ENCODE peak calls at places on chromosomes 4 and X, in five cellular contexts. One of them, this sample, is unnamed.
A peak's percentile ranks its signal among the peaks of the same experiment; 100 is the strongest.

GRCh38 chr4:185378264-185378663 is 17.5 kb downstream of the LRP2BP start:
- DNase-seq in H9: no peak
- DNase-seq in trophoblast cell: no peak
- DNase-seq in H1: no peak
- DNase-seq in mesenchymal stem cell: no peak
- DNase-seq in this sample: no peak

GRCh38 chr4:102438396-102438795 is 62.8 kb upstream of the NFKB1 start:
- DNase-seq in H9: no peak
- DNase-seq in H1: no peak
- DNase-seq in trophoblast cell: no peak
- DNase-seq in mesenchymal stem cell: peak; percentile 62
- DNase-seq in this sample: no peak

GRCh38 chr4:6641164-6641970 is 882 bp downstream of the MRFAP1 start:
- DNase-seq in mesenchymal stem cell: peak; percentile 64
- DNase-seq in H9: no peak
- DNase-seq in trophoblast cell: peak; percentile 42
- DNase-seq in H1: no peak
- DNase-seq in this sample: no peak

GRCh38 chrX:63930140-63930539 is 145.1 kb upstream of the ARHGEF9 start:
- DNase-seq in H1: no peak
- DNase-seq in H9: peak; percentile 41
- DNase-seq in mesenchymal stem cell: no peak
- DNase-seq in trophoblast cell: peak; percentile 2
- DNase-seq in this sample: peak; percentile 8

GRCh38 chrX:109696146-109696740 is 36.8 kb downstream of the ACSL4 start:
- DNase-seq in H1: no peak
- DNase-seq in trophoblast cell: no peak
- DNase-seq in H9: no peak
- DNase-seq in mesenchymal stem cell: no peak
- DNase-seq in this sample: no peak

GRCh38 chr4:40586729-40587128 is 42.9 kb downstream of the RBM47 start:
- DNase-seq in H9: no peak
- DNase-seq in mesenchymal stem cell: no peak
- DNase-seq in H1: no peak
- DNase-seq in trophoblast cell: peak; percentile 42
- DNase-seq in this sample: no peak

GRCh38 chr4:70183168-70183939 is 12.2 kb upstream of the ODAM start:
- DNase-seq in H1: peak; percentile 46
- DNase-seq in mesenchymal stem cell: peak; percentile 54
- DNase-seq in H9: peak; percentile 42
- DNase-seq in trophoblast cell: peak; percentile 61
- DNase-seq in this sample: peak; percentile 63

GRCh38 chrX:1392376-1393130 is 640 bp upstream of the SLC25A6 start:
- DNase-seq in trophoblast cell: peak; percentile 71
- DNase-seq in H1: no peak
- DNase-seq in mesenchymal stem cell: peak; percentile 78
- DNase-seq in H9: peak; percentile 74
- DNase-seq in this sample: no peak

GRCh38 chr4:39716356-39716755 is 18.4 kb downstream of the UBE2K start:
- DNase-seq in trophoblast cell: peak; percentile 67
- DNase-seq in mesenchymal stem cell: no peak
- DNase-seq in H9: no peak
- DNase-seq in H1: no peak
- DNase-seq in this sample: no peak

GRCh38 chr4:16231570-16232252 is 5.4 kb upstream of the TAPT1 start:
- DNase-seq in H1: no peak
- DNase-seq in H9: no peak
- DNase-seq in mesenchymal stem cell: no peak
- DNase-seq in trophoblast cell: no peak
- DNase-seq in this sample: no peak

GRCh38 chr4:3290476-3290875 is 2.3 kb upstream of the RGS12 start:
- DNase-seq in H9: no peak
- DNase-seq in H1: no peak
- DNase-seq in mesenchymal stem cell: no peak
- DNase-seq in trophoblast cell: no peak
- DNase-seq in this sample: no peak

GRCh38 chr4:57373971-57374370 is 263.8 kb upstream of the IGFBP7 start:
- DNase-seq in H1: no peak
- DNase-seq in H9: no peak
- DNase-seq in trophoblast cell: no peak
- DNase-seq in mesenchymal stem cell: no peak
- DNase-seq in this sample: no peak

GRCh38 chr4:37008199-37008598 is 236.3 kb upstream of the NWD2 start:
- DNase-seq in H1: no peak
- DNase-seq in mesenchymal stem cell: no peak
- DNase-seq in trophoblast cell: no peak
- DNase-seq in H9: no peak
- DNase-seq in this sample: no peak

GRCh38 chr4:19496752-19497151 is 755.0 kb upstream of the SLIT2 start:
- DNase-seq in trophoblast cell: no peak
- DNase-seq in H9: no peak
- DNase-seq in mesenchymal stem cell: no peak
- DNase-seq in H1: no peak
- DNase-seq in this sample: no peak

GRCh38 chr4:186725422-186726149 is 1.9 kb upstream of the FAT1 start:
- DNase-seq in trophoblast cell: peak; percentile 82
- DNase-seq in H9: peak; percentile 70
- DNase-seq in H1: peak; percentile 78
- DNase-seq in mesenchymal stem cell: peak; percentile 89
- DNase-seq in this sample: peak; percentile 63

GRCh38 chrX:19875051-19875432 is 12.4 kb downstream of the SH3KBP1 start:
- DNase-seq in H9: no peak
- DNase-seq in trophoblast cell: no peak
- DNase-seq in H1: no peak
- DNase-seq in mesenchymal stem cell: no peak
- DNase-seq in this sample: no peak

GRCh38 chr4:55543858-55544257 is 2.9 kb downstream of the CLOCK start:
- DNase-seq in H1: no peak
- DNase-seq in trophoblast cell: no peak
- DNase-seq in H9: no peak
- DNase-seq in mesenchymal stem cell: peak; percentile 23
- DNase-seq in this sample: no peak

GRCh38 chrX:132393090-132393884 is 95.6 kb downstream of the MBNL3 start:
- DNase-seq in H9: no peak
- DNase-seq in mesenchymal stem cell: no peak
- DNase-seq in trophoblast cell: peak; percentile 65
- DNase-seq in H1: no peak
- DNase-seq in this sample: no peak

GRCh38 chrX:37509349-37509748 is 62.1 kb upstream of the LANCL3 start:
- DNase-seq in H1: no peak
- DNase-seq in mesenchymal stem cell: no peak
- DNase-seq in H9: no peak
- DNase-seq in trophoblast cell: no peak
- DNase-seq in this sample: no peak

GRCh38 chr4:41540687-41541086 is 2.7 kb downstream of the LIMCH1 start:
- DNase-seq in H1: no peak
- DNase-seq in H9: no peak
- DNase-seq in trophoblast cell: no peak
- DNase-seq in mesenchymal stem cell: no peak
- DNase-seq in this sample: no peak

GRCh38 chrX:104113237-104113965 is 1.1 kb downstream of the ZCCHC18 start:
- DNase-seq in mesenchymal stem cell: peak; percentile 66
- DNase-seq in H9: peak; percentile 75
- DNase-seq in H1: peak; percentile 49
- DNase-seq in trophoblast cell: peak; percentile 36
- DNase-seq in this sample: peak; percentile 37

GRCh38 chr4:117777721-117778120 is 256.6 kb upstream of the NDST3 start:
- DNase-seq in trophoblast cell: no peak
- DNase-seq in H9: no peak
- DNase-seq in mesenchymal stem cell: no peak
- DNase-seq in H1: no peak
- DNase-seq in this sample: no peak

GRCh38 chrX:66163849-66164401 is at the start of gene HEPH:
- DNase-seq in H9: peak; percentile 36
- DNase-seq in mesenchymal stem cell: peak; percentile 48
- DNase-seq in H1: peak; percentile 41
- DNase-seq in trophoblast cell: no peak
- DNase-seq in this sample: peak; percentile 38

GRCh38 chr4:100118213-100118612 is 72.1 kb downstream of the DDIT4L start:
- DNase-seq in H9: no peak
- DNase-seq in trophoblast cell: no peak
- DNase-seq in mesenchymal stem cell: no peak
- DNase-seq in H1: no peak
- DNase-seq in this sample: no peak

GRCh38 chr4:75963558-75963957 is 22.7 kb upstream of the NAAA start:
- DNase-seq in trophoblast cell: no peak
- DNase-seq in H9: no peak
- DNase-seq in H1: no peak
- DNase-seq in mesenchymal stem cell: no peak
- DNase-seq in this sample: no peak

GRCh38 chr4:181538435-181538834 is 704.8 kb upstream of the TENM3 start:
- DNase-seq in trophoblast cell: no peak
- DNase-seq in H9: no peak
- DNase-seq in H1: no peak
- DNase-seq in mesenchymal stem cell: no peak
- DNase-seq in this sample: no peak

GRCh38 chr4:147975902-147976301 is 244.0 kb downstream of the ARHGAP10 start:
- DNase-seq in trophoblast cell: no peak
- DNase-seq in mesenchymal stem cell: peak; percentile 8
- DNase-seq in H9: no peak
- DNase-seq in H1: no peak
- DNase-seq in this sample: no peak
- H3K27ac ChIP-seq in trophoblast cell: no peak overlapping the region
- H3K27ac ChIP-seq in mesenchymal stem cell: no peak overlapping the region
- H3K27ac ChIP-seq in H9: no peak overlapping the region
- H3K27ac ChIP-seq in H1: no peak overlapping the region
- H3K27ac ChIP-seq in this sample: no peak overlapping the region

GRCh38 chr4:4991541-4992099 is 27.6 kb downstream of the CYTL1 start:
- DNase-seq in H9: no peak
- DNase-seq in H1: no peak
- DNase-seq in mesenchymal stem cell: no peak
- DNase-seq in trophoblast cell: no peak
- DNase-seq in this sample: no peak
- H3K14ac ChIP-seq in H9: no peak overlapping the region
- H3K14ac ChIP-seq in H1: no peak overlapping the region
- H3K14ac ChIP-seq in mesenchymal stem cell: no peak overlapping the region
- H3K14ac ChIP-seq in trophoblast cell: peak overlapping the region; percentile 53
- H3K14ac ChIP-seq in this sample: no peak overlapping the region

DNA sequence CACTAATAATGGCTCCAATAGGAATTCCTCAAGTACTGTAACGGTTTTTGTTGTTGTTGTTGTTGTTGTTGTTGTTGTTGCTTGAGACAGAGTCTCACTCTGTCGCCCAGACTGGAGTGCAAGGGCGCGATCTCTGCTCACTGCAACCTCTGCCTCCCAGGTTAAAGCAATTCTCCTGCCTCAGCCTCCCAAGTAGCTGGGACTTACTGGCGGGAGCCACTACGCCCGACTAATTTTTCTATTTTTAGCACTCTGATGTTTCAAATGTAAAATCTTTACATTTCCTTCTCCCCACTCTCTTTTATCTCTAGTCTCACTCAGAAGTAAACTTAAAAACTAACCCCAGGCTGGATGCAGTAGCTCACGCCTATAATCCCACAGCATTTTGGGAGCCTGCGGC is 8.0 kb downstream of the ANKRD17 start:
- DNase-seq in H1: no peak
- DNase-seq in H9: no peak
- DNase-seq in trophoblast cell: no peak
- DNase-seq in mesenchymal stem cell: no peak
- DNase-seq in this sample: no peak
- H2BK12ac ChIP-seq in H1: no peak overlapping the region
- H2BK12ac ChIP-seq in H9: no peak overlapping the region
- H2BK12ac ChIP-seq in trophoblast cell: no peak overlapping the region
- H2BK12ac ChIP-seq in mesenchymal stem cell: no peak overlapping the region
- H2BK12ac ChIP-seq in this sample: no peak overlapping the region

GRCh38 chrX:42946544-42947223 is 168.7 kb upstream of the PPP1R2C start:
- DNase-seq in H9: no peak
- DNase-seq in mesenchymal stem cell: no peak
- DNase-seq in trophoblast cell: no peak
- DNase-seq in H1: no peak
- DNase-seq in this sample: no peak
- H3K27ac ChIP-seq in H9: no peak overlapping the region
- H3K27ac ChIP-seq in mesenchymal stem cell: no peak overlapping the region
- H3K27ac ChIP-seq in trophoblast cell: no peak overlapping the region
- H3K27ac ChIP-seq in H1: no peak overlapping the region
- H3K27ac ChIP-seq in this sample: no peak overlapping the region

DNA sequence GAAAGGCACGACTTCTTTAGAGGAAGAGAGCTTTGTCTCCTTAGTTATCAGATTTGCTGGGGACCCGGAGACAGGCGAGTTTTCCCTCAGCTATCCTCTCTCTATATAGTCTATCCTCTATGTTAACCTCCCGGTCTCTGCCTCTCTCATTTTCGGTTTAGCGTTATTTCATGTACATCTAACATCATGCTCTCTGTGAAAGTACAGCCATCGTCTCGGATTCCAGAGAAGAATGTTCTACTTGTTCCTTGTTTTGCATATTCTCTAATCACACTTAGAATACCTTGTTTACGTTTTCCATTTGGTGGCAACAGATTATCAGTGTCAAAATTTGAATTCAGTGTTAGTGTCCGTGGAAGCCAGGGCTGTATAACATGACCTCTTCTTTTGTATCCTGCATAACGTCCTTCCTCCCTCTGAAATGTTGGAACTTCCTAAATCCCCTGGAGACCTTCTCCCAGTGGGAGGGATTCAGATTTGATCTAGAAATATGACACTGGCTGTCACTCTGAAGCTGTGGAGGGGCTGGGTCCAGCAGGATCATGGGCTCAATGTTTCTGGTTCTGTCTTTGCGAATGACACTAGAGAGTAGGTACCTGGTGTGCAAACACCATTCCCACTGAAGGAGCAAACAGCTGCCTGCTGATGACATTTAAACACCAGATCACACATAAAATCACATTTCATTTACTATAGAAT is 725 bp upstream of the CXCL3 start:
- DNase-seq in mesenchymal stem cell: peak; percentile 34
- DNase-seq in H1: no peak
- DNase-seq in trophoblast cell: peak; percentile 17
- DNase-seq in H9: no peak
- DNase-seq in this sample: no peak
- H3K14ac ChIP-seq in mesenchymal stem cell: no peak overlapping the region
- H3K14ac ChIP-seq in H1: no peak overlapping the region
- H3K14ac ChIP-seq in trophoblast cell: no peak overlapping the region
- H3K14ac ChIP-seq in H9: no peak overlapping the region
- H3K14ac ChIP-seq in this sample: no peak overlapping the region

GRCh38 chr4:119244832-119245231 is 32.3 kb downstream of the USP53 start:
- DNase-seq in mesenchymal stem cell: no peak
- DNase-seq in trophoblast cell: no peak
- DNase-seq in H9: no peak
- DNase-seq in H1: no peak
- DNase-seq in this sample: no peak
- H2BK12ac ChIP-seq in mesenchymal stem cell: no peak overlapping the region
- H2BK12ac ChIP-seq in trophoblast cell: no peak overlapping the region
- H2BK12ac ChIP-seq in H9: no peak overlapping the region
- H2BK12ac ChIP-seq in H1: no peak overlapping the region
- H2BK12ac ChIP-seq in this sample: no peak overlapping the region

This sample was measured in neuronal stem cell.